ENCODE peak calls at places on chromosomes 13 and 19, in seven cellular contexts. G is HL-60, A is K562, T is mucosa of descending colon, Q is epithelial cell of esophagus, Z is heart right ventricle, O is astrocyte. N is an unnamed sample.

GRCh38 chr13:101306773-101307172 is 109.5 kb downstream of the NALCN start:
- DNase-seq in G (no peak), A (no peak), T (no peak), Q (no peak), Z (no peak), O (no peak), N (no peak)

GRCh38 chr19:41223431-41224234 is 4.6 kb downstream of the AXL start:
- DNase-seq in G (no peak), A (no peak), T (no peak), Q (peak), Z (no peak), O (peak), N (no peak)

GRCh38 chr19:18322318-18322758 is 538 bp downstream of the LSM4 start:
- DNase-seq in G (peak), A (peak), T (peak), Q (peak), Z (no peak), O (peak), N (no peak)

GRCh38 chr13:19153782-19154450 is 27.7 kb downstream of the TUBA3C start:
- DNase-seq in G (no peak), A (peak), T (no peak), Q (no peak), Z (no peak), O (no peak), N (no peak)

GRCh38 chr19:2561895-2562294 is 86.0 kb downstream of the GADD45B start:
- DNase-seq in G (peak), A (no peak), T (no peak), Q (peak), Z (no peak), O (no peak), N (no peak)

GRCh38 chr19:56282809-56283208 is 10.3 kb downstream of the EDDM13 start:
- DNase-seq in G (no peak), A (no peak), T (no peak), Q (no peak), Z (no peak), O (no peak), N (no peak)

GRCh38 chr13:21148557-21149258 is 27.6 kb downstream of the SKA3 start:
- DNase-seq in G (no peak), A (no peak), T (no peak), Q (no peak), Z (no peak), O (no peak), N (no peak)

GRCh38 chr13:24900507-24900906 is 136.5 kb downstream of the RNF17 start:
- DNase-seq in G (no peak), A (no peak), T (no peak), Q (no peak), Z (no peak), O (no peak), N (no peak)

GRCh38 chr19:21483589-21484170 is 21.7 kb upstream of the ZNF429 start:
- DNase-seq in G (peak), A (peak), T (peak), Q (peak), Z (peak), O (no peak), N (peak)

GRCh38 chr13:89567025-89567424 is 1780.5 kb upstream of the MIR17HG start:
- DNase-seq in G (no peak), A (no peak), T (no peak), Q (no peak), Z (no peak), O (no peak), N (no peak)

GRCh38 chr13:76976488-76976887 is 15.4 kb upstream of the CLN5 start:
- DNase-seq in G (no peak), A (no peak), T (no peak), Q (peak), Z (no peak), O (peak), N (no peak)

GRCh38 chr13:36819811-36820140 is 754 bp downstream of the RFXAP start:
- DNase-seq in G (peak), A (peak), T (no peak), Q (peak), Z (no peak), O (peak), N (no peak)

GRCh38 chr13:113328851-113329250 is 31.8 kb downstream of the LAMP1 start:
- DNase-seq in G (no peak), A (no peak), T (no peak), Q (no peak), Z (no peak), O (no peak), N (no peak)

GRCh38 chr13:95038949-95039348 is 262.3 kb downstream of the ABCC4 start:
- DNase-seq in G (no peak), A (no peak), T (no peak), Q (no peak), Z (no peak), O (no peak), N (no peak)

GRCh38 chr19:44807652-44808462 is 1.0 kb upstream of the BCAM start:
- DNase-seq in G (no peak), A (peak), T (peak), Q (peak), Z (peak), O (peak), N (peak)

GRCh38 chr13:113903361-113903760 is 39.5 kb upstream of the GAS6 start:
- DNase-seq in G (no peak), A (no peak), T (no peak), Q (no peak), Z (no peak), O (peak), N (no peak)

GRCh38 chr13:108425056-108425455 is 155.5 kb downstream of the TNFSF13B start:
- DNase-seq in G (no peak), A (no peak), T (no peak), Q (peak), Z (no peak), O (peak), N (no peak)

DNA sequence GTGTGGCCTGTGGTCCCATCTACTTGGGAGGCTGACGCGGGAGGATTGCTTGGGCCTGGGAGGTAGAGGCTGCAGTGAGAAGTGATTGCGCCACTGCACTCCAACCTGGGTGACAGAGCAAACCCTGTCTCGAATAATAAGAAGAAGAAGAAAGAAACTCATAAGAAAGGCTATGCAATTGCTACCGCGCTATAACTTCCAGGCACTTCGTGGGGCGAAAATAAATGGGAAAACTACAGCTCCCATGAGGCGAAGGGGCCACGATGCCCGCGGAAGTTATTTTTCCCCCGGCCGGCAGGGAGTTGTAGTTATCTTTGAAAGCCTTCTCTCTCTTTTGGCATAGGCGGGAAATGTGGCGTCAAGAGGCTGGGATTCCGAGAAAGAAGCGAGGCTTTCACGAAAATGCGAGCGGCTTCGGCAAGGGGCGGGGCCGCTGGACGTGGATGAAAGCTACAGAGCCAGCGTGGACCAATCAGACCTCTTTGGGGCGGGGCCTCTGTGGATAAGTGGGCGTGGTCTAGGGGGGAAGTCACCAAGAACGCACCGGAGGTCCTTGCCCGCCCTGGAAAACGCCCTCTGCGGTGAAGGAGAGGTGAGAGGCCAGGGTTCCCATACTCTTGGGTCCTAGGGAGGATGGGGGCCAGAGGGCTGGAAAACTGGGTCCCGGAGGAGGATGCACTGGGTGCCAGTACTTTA is at the start of gene NUCB1:
- DNase-seq in G (peak), A (peak), T (peak), Q (peak), Z (peak), O (peak), N (peak)
- TF ChIP-seq CTCF in G (no peak), A (peak), T (no peak), Q (peak), Z (peak), O (no peak), N (peak)

GRCh38 chr13:110680852-110681251 is 25.1 kb downstream of the CARS2 start:
- DNase-seq in G (peak), A (peak), T (no peak), Q (peak), Z (no peak), O (no peak), N (no peak)

GRCh38 chr13:110677731-110678545 is 28.0 kb downstream of the CARS2 start:
- DNase-seq in G (no peak), A (no peak), T (no peak), Q (no peak), Z (no peak), O (peak), N (no peak)

GRCh38 chr13:110681868-110682550 is 23.9 kb downstream of the CARS2 start:
- DNase-seq in G (no peak), A (no peak), T (no peak), Q (no peak), Z (no peak), O (no peak), N (no peak)

GRCh38 chr13:110676511-110677204 is 29.3 kb downstream of the CARS2 start:
- DNase-seq in G (no peak), A (no peak), T (peak), Q (no peak), Z (no peak), O (no peak), N (no peak)

DNA sequence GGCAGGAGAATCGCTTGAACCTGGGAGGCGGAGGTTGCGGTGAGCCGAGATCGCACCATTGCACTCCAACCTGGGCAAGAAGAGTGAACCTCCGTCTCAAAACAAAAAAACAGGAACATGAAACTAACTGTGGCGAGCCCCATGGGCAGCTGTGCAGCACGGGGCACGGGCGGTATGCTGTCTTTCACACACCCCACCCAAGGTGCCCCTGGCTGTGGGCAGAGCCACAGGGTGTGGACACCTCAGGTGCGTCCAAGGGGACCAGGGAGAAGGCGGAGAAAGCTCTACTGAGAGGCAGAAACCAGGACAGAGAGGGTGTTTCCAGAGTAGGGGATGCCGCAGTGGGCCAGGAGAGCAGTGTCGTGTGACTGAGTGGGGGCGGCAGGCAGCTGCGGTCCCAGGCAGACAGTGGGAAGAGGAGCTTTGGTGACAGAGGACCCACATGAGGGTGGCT is 29.8 kb downstream of the CARS2 start:
- DNase-seq in G (no peak), A (no peak), T (peak), Q (no peak), Z (no peak), O (no peak), N (no peak)
- H3K4me3 ChIP-seq in G (no peak), A (no peak), T (no peak), Q (no peak), Z (no peak), O (no peak), N (no peak)

DNA sequence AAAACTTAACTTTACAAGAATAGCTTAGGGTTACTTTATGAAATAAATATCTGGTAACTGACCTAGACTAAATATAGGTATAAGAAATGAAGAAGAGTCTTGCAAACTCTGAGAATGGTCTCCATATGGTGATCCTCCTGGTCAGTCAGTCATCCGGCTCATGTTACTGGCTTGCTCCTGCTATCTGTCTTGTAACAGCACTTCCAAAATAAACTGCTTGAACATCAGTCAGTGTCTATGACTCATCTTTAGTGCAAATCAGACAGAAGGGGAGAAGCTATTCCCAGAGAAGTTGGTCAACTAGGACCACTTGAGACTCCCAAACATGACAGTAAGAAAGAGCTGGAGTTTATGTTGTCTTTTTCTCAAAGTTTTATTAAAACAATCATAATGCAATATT is 1550.9 kb downstream of the PCDH9 start:
- DNase-seq in G (no peak), A (no peak), T (no peak), Q (no peak), Z (no peak), O (peak), N (no peak)
- TF ChIP-seq CTCF in G (no peak), A (no peak), T (no peak), Q (no peak), Z (no peak), O (no peak), N (no peak)

GRCh38 chr19:10625762-10626138 is 397 bp downstream of the SLC44A2 start:
- DNase-seq in G (no peak), A (no peak), T (peak), Q (no peak), Z (no peak), O (no peak), N (no peak)

GRCh38 chr19:10621966-10622365 is 3.4 kb upstream of the SLC44A2 start:
- DNase-seq in G (no peak), A (peak), T (no peak), Q (no peak), Z (no peak), O (no peak), N (no peak)

GRCh38 chr19:10625003-10625761 is at the start of gene SLC44A2:
- DNase-seq in G (no peak), A (peak), T (peak), Q (peak), Z (peak), O (peak), N (peak)

GRCh38 chr19:10620786-10621185 is 4.6 kb upstream of the SLC44A2 start:
- DNase-seq in G (no peak), A (no peak), T (no peak), Q (peak), Z (no peak), O (no peak), N (no peak)

GRCh38 chr19:10624585-10624984 is 768 bp upstream of the SLC44A2 start:
- DNase-seq in G (no peak), A (peak), T (peak), Q (no peak), Z (no peak), O (no peak), N (no peak)
- H3K4me3 ChIP-seq in G (no peak), A (no peak), T (no peak), Q (no peak), Z (no peak), O (no peak), N (peak)

DNA sequence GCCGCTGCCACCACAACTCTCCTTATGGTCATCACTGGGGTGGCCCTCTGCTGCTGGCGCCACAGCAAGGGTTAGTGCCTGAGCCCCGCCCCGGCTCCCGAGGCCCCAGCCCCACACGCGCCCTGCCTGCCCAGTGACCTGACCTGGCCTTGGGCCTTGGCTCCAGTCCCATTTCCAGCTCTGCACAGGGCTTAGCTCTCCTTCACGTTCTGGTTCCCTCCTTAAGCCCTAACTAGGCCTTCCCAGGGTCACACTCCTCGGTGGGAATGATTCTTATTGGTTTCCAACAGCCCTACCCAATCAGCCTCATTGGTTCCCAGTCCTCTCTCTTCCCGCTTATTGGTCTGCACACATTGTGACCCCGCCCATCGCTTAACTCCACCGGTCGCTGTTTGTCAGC is 5.8 kb downstream of the KIRREL2 start:
- DNase-seq in G (no peak), A (no peak), T (no peak), Q (no peak), Z (no peak), O (no peak), N (no peak)
- TF ChIP-seq CTCF in G (no peak), A (no peak), T (no peak), Q (no peak), Z (no peak), O (no peak), N (no peak)

GRCh38 chr13:51619614-51620013 is 35.4 kb downstream of the WDFY2 start:
- DNase-seq in G (no peak), A (no peak), T (no peak), Q (peak), Z (no peak), O (peak), N (no peak)

GRCh38 chr13:51612867-51613266 is 28.6 kb downstream of the WDFY2 start:
- DNase-seq in G (no peak), A (no peak), T (no peak), Q (no peak), Z (no peak), O (no peak), N (no peak)

GRCh38 chr13:51618626-51619025 is 34.4 kb downstream of the WDFY2 start:
- DNase-seq in G (no peak), A (no peak), T (no peak), Q (peak), Z (no peak), O (no peak), N (no peak)

GRCh38 chr13:51613535-51613934 is 29.3 kb downstream of the WDFY2 start:
- DNase-seq in G (no peak), A (no peak), T (no peak), Q (no peak), Z (no peak), O (no peak), N (no peak)

DNA sequence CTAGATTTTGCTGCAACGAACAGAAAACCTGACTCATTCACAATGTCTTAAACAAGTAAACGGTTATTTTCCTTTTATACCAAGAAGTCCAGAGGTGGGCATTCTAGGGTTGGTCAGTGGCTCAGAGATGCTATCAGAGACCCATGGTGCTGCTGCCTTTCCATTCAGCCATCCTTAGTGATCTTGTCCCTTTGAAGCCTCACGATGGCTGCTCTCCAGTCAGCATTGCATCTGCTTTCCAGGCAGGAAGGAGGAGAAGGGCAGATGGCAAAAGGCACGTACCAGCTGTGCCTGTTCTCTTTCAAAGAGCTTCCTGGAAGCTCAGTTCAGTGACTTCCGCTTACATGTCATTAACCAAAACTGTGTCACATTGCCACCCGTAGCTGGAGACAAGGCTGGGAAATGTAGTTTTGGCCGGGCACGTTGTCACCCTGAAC is 30.1 kb downstream of the WDFY2 start:
- DNase-seq in G (peak), A (no peak), T (peak), Q (no peak), Z (no peak), O (no peak), N (peak)
- H3K4me3 ChIP-seq in G (peak), A (no peak), T (no peak), Q (no peak), Z (no peak), O (no peak), N (peak)

DNA sequence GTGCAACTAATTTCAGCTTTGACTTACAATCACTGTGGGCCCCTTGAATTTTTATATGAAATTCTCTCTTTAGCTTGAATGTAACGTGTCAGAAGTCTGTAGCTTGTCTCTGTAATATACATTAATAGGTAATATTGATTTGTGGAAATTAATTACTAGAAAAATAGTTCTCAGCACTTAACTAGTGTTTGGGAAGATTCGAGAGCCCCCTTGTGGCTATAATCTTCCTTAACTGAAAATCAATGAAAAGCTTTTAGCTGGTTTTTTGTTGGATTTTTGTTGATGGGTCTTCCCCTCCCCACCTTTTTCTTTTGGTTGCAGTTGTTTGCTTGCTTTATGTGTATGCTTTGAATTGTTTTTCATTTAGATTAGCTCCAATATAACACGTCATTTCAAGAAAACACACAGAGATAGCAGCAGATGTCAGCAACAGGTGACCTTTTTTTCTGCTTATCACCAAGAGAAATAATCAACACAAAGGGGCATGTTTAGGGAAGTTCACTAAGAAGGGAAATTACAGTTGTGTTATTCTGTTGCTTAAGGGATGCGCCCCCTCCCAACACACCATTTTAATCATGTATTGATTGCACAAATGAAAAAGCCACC is 176.8 kb downstream of the OXGR1 start:
- DNase-seq in G (no peak), A (no peak), T (peak), Q (peak), Z (no peak), O (no peak), N (no peak)
- TF ChIP-seq CTCF in G (no peak), A (no peak), T (no peak), Q (peak), Z (peak), O (peak), N (peak)

GRCh38 chr19:51289635-51290034 is 21.8 kb upstream of the IGLON5 start:
- DNase-seq in G (no peak), A (no peak), T (no peak), Q (no peak), Z (no peak), O (no peak), N (no peak)
- H3K4me3 ChIP-seq in G (no peak), A (no peak), T (no peak), Q (no peak), Z (no peak), O (no peak), N (no peak)

N was measured in LNCaP clone FGC.